ENCODE peak calls at places on chromosomes 2 and 18, in six cellular contexts. W is A673; Z is PC-3; H is transverse colon; F is endodermal cell; N is effector memory CD4-positive, alpha-beta T cell. C is an unnamed sample.

GRCh38 chr18:23225518-23225917 is 90.2 kb downstream of the CABLES1 start:
- DNase-seq in H (no peak), W (no peak), Z (peak; percentile 82), F (no peak), N (no peak), C (no peak)

GRCh38 chr18:9825571-9826073 is 60.2 kb upstream of the TXNDC2 start:
- DNase-seq in W (peak; percentile 60), F (peak; percentile 17), H (peak; percentile 68), Z (peak; percentile 95), N (no peak), C (no peak)

GRCh38 chr2:204706939-204707338 is 161.7 kb downstream of the PARD3B start:
- DNase-seq in N (no peak), W (no peak), F (no peak), Z (no peak), H (no peak), C (no peak)

GRCh38 chr18:45335644-45336043 is 279.6 kb upstream of the SLC14A2 start:
- DNase-seq in N (no peak), F (peak; percentile 93), W (no peak), H (no peak), Z (peak; percentile 76), C (no peak)

GRCh38 chr2:43071629-43072550 is 154.5 kb downstream of the ZFP36L2 start:
- DNase-seq in H (no peak), Z (peak; percentile 48), F (no peak), N (no peak), W (no peak), C (no peak)

GRCh38 chr18:3452750-3453539 is 3.0 kb downstream of the TGIF1 start:
- DNase-seq in F (no peak), W (peak; percentile 37), N (no peak), H (peak; percentile 37), Z (no peak), C (no peak)

GRCh38 chr2:79114797-79115494 is 5.3 kb upstream of the REG1A start:
- DNase-seq in F (no peak), Z (no peak), W (no peak), N (no peak), H (no peak), C (no peak)

GRCh38 chr2:237281900-237282306 is 132.1 kb downstream of the COL6A3 start:
- DNase-seq in N (no peak), Z (peak; percentile 52), W (peak; percentile 96), H (no peak), F (no peak), C (no peak)

GRCh38 chr2:172070936-172071335 is 14.4 kb upstream of the DLX1 start:
- DNase-seq in Z (no peak), N (no peak), F (no peak), H (no peak), W (no peak), C (no peak)

GRCh38 chr2:160427629-160428424 is 65.8 kb downstream of the RBMS1 start:
- DNase-seq in W (peak; percentile 94), H (peak; percentile 29), F (no peak), Z (no peak), N (peak; percentile 40), C (no peak)

GRCh38 chr2:27954771-27955384 is 64.3 kb downstream of the BABAM2 start:
- DNase-seq in Z (peak; percentile 94), N (no peak), H (peak; percentile 27), F (no peak), W (peak; percentile 82), C (no peak)

GRCh38 chr18:22524783-22525182 is 107.1 kb upstream of the CTAGE1 start:
- DNase-seq in N (no peak), Z (no peak), H (no peak), W (no peak), F (no peak), C (no peak)

GRCh38 chr2:69034122-69034521 is 21.1 kb downstream of the ANTXR1 start:
- DNase-seq in F (no peak), W (no peak), N (no peak), Z (no peak), H (no peak), C (no peak)

GRCh38 chr18:3256693-3257626 is 5.0 kb upstream of the MYL12B start:
- DNase-seq in F (no peak), Z (peak; percentile 85), N (no peak), H (no peak), W (no peak), C (no peak)

GRCh38 chr2:168456526-168457176 is 579 bp downstream of the CERS6 start:
- DNase-seq in F (peak; percentile 79), H (peak; percentile 45), Z (peak; percentile 33), W (peak; percentile 36), N (no peak), C (peak; percentile 10)

GRCh38 chr2:83596592-83597339 is 862.3 kb downstream of the SUCLG1 start:
- DNase-seq in F (no peak), Z (no peak), W (no peak), H (no peak), N (no peak), C (no peak)
- H3K9me3 ChIP-seq in F (no peaks in the 10 kb centered on the region), Z (no peaks in the 10 kb centered on the region), W (peaks cover 3% of the 10 kb centered on the region), H (no peaks in the 10 kb centered on the region), N (no peaks in the 10 kb centered on the region), C (no peaks in the 10 kb centered on the region)

GRCh38 chr2:76175295-76175694 is 464.6 kb upstream of the GCFC2 start:
- DNase-seq in N (no peak), W (no peak), Z (no peak), H (no peak), F (no peak), C (no peak)
- H3K9me3 ChIP-seq in N (no peaks in the 10 kb centered on the region), W (peaks cover 11% of the 10 kb centered on the region), Z (no peaks in the 10 kb centered on the region), H (peaks cover 6% of the 10 kb centered on the region), F (peaks cover 28% of the 10 kb centered on the region), C (no peaks in the 10 kb centered on the region)

GRCh38 chr2:601387-601698 is 75.9 kb downstream of the TMEM18 start:
- DNase-seq in H (no peak), F (peak; percentile 23), W (no peak), Z (no peak), N (no peak), C (no peak)

GRCh38 chr2:601806-602455 is 75.3 kb downstream of the TMEM18 start:
- DNase-seq in H (no peak), F (peak; percentile 28), N (no peak), Z (no peak), W (no peak), C (no peak)

GRCh38 chr2:603427-603826 is 73.8 kb downstream of the TMEM18 start:
- DNase-seq in Z (no peak), F (peak; percentile 28), W (no peak), N (no peak), H (no peak), C (no peak)

GRCh38 chr2:603869-604268 is 73.3 kb downstream of the TMEM18 start:
- DNase-seq in W (no peak), F (peak; percentile 41), Z (no peak), H (no peak), N (no peak), C (no peak)

GRCh38 chr2:602571-603366 is 74.4 kb downstream of the TMEM18 start:
- DNase-seq in W (no peak), Z (peak; percentile 89), N (no peak), H (no peak), F (peak; percentile 37), C (no peak)
- H3K9me3 ChIP-seq in W (no peaks in the 10 kb centered on the region), Z (peaks cover 5% of the 10 kb centered on the region), N (no peaks in the 10 kb centered on the region), H (no peaks in the 10 kb centered on the region), F (no peaks in the 10 kb centered on the region), C (no peaks in the 10 kb centered on the region)

GRCh38 chr2:22817197-22817596 is 567.8 kb upstream of the KLHL29 start:
- DNase-seq in H (no peak), N (no peak), F (no peak), W (peak; percentile 2), Z (peak; percentile 25), C (no peak)
- H3K9me3 ChIP-seq in H (no peaks in the 10 kb centered on the region), N (no peaks in the 10 kb centered on the region), F (no peaks in the 10 kb centered on the region), W (no peaks in the 10 kb centered on the region), Z (peaks cover 7% of the 10 kb centered on the region), C (no peaks in the 10 kb centered on the region)

GRCh38 chr2:8267721-8268120 is 414.1 kb upstream of the ID2 start:
- DNase-seq in H (no peak), W (no peak), Z (no peak), F (no peak), N (no peak), C (no peak)
- H3K9me3 ChIP-seq in H (no peaks in the 10 kb centered on the region), W (no peaks in the 10 kb centered on the region), Z (no peaks in the 10 kb centered on the region), F (no peaks in the 10 kb centered on the region), N (no peaks in the 10 kb centered on the region), C (no peaks in the 10 kb centered on the region)

GRCh38 chr2:45005261-45006002 is 3.8 kb downstream of the SIX2 start:
- DNase-seq in N (no peak), F (no peak), W (no peak), H (no peak), Z (no peak), C (no peak)

GRCh38 chr2:45007356-45007755 is 1.9 kb downstream of the SIX2 start:
- DNase-seq in N (no peak), W (no peak), F (no peak), H (no peak), Z (no peak), C (no peak)

GRCh38 chr2:45004569-45005181 is 4.6 kb downstream of the SIX2 start:
- DNase-seq in Z (no peak), N (no peak), W (no peak), F (peak; percentile 85), H (no peak), C (no peak)

GRCh38 chr2:45006942-45007287 is 2.3 kb downstream of the SIX2 start:
- DNase-seq in H (no peak), Z (no peak), W (no peak), N (no peak), F (no peak), C (no peak)

DNA sequence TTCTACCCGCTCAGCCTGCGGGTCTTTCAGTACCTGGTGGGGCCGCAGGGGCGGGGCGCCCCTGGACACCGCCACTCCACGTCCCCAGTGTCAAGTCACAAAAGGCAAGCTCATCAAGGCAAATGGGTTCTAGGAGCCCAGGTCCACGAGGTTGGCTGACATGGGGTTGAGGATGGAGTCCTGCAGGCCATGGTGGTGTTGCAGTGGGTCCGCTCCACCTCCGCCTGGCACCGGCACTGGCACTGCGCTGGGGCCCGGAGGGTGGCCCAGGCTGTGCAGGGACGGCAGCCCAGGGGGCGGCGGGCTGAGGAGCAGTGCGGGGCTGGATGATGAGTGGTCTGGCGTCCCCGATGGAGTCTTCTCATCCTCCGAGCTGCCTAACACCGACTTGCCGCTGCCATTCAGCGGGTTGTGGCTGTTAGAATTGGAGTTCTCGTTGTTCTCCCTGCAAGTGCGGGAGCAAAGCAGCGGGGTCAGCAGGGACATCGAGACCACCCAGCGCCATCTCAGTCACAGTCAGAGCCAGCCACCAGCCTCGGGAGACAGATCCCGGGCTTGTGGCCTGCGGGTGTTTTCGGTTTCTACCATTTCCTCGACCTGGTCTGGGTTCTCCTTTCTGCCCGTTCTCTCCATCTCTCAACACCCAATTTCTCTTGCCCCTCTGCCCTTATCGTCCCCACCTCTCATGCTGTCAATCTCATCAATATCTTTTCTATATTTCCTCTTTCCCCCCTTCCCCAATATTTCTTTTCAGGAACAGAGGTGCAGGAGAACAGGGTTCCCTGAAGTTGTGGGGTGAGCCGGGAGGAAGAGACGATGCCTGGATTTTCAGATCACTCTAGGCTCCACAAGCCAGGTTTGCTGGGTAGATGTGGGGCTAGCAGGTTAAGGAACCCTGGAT is 3.0 kb downstream of the SIX2 start:
- DNase-seq in N (no peak), H (no peak), Z (no peak), W (no peak), F (peak; percentile 58), C (no peak)
- H3K9me3 ChIP-seq in N (no peaks in the 10 kb centered on the region), H (no peaks in the 10 kb centered on the region), Z (no peaks in the 10 kb centered on the region), W (no peaks in the 10 kb centered on the region), F (no peaks in the 10 kb centered on the region), C (no peaks in the 10 kb centered on the region)